ENCODE peak calls at places on chromosomes 16 and 17, in five cellular contexts. One of them, this sample, is unnamed.

GRCh38 chr16:65950211-65950610 is 416.3 kb upstream of the CDH5 start:
- DNase-seq in HFF-Myc: no peak
- DNase-seq in adrenal gland: no peak
- DNase-seq in ovary: no peak
- DNase-seq in right cardiac atrium: no peak
- DNase-seq in this sample: no peak

GRCh38 chr16:4687946-4688673 is 5.3 kb upstream of the NUDT16L1 start:
- DNase-seq in HFF-Myc: no peak
- DNase-seq in adrenal gland: peak; percentile 66
- DNase-seq in ovary: no peak
- DNase-seq in right cardiac atrium: peak; percentile 54
- DNase-seq in this sample: no peak

GRCh38 chr16:10619271-10619849 is 39.0 kb upstream of the EMP2 start:
- DNase-seq in HFF-Myc: no peak
- DNase-seq in adrenal gland: no peak
- DNase-seq in ovary: no peak
- DNase-seq in right cardiac atrium: peak; percentile 84
- DNase-seq in this sample: no peak

GRCh38 chr17:62919388-62919787 is 46.6 kb upstream of the TANC2 start:
- DNase-seq in HFF-Myc: no peak
- DNase-seq in adrenal gland: no peak
- DNase-seq in ovary: no peak
- DNase-seq in right cardiac atrium: no peak
- DNase-seq in this sample: peak; percentile 60

GRCh38 chr16:12420661-12421209 is 383.0 kb downstream of the CPPED1 start:
- DNase-seq in HFF-Myc: no peak
- DNase-seq in adrenal gland: no peak
- DNase-seq in ovary: no peak
- DNase-seq in right cardiac atrium: no peak
- DNase-seq in this sample: no peak

GRCh38 chr16:405548-406506 is 4.1 kb downstream of the DECR2 start:
- DNase-seq in HFF-Myc: no peak
- DNase-seq in adrenal gland: no peak
- DNase-seq in ovary: no peak
- DNase-seq in right cardiac atrium: peak; percentile 57
- DNase-seq in this sample: no peak

GRCh38 chr16:87840462-87840978 is 28.8 kb downstream of the SLC7A5 start:
- DNase-seq in HFF-Myc: no peak
- DNase-seq in adrenal gland: no peak
- DNase-seq in ovary: no peak
- DNase-seq in right cardiac atrium: no peak
- DNase-seq in this sample: no peak

GRCh38 chr17:29146369-29146972 is 33.7 kb downstream of the MYO18A start:
- DNase-seq in HFF-Myc: no peak
- DNase-seq in adrenal gland: no peak
- DNase-seq in ovary: no peak
- DNase-seq in right cardiac atrium: no peak
- DNase-seq in this sample: no peak

GRCh38 chr17:49170216-49170615 is 37.6 kb downstream of the B4GALNT2 start:
- DNase-seq in HFF-Myc: no peak
- DNase-seq in adrenal gland: no peak
- DNase-seq in ovary: no peak
- DNase-seq in right cardiac atrium: no peak
- DNase-seq in this sample: no peak

GRCh38 chr17:1532836-1533602 is 16.6 kb upstream of the INPP5K start:
- DNase-seq in HFF-Myc: no peak
- DNase-seq in adrenal gland: no peak
- DNase-seq in ovary: no peak
- DNase-seq in right cardiac atrium: no peak
- DNase-seq in this sample: no peak

GRCh38 chr17:11140028-11140427 is 101.0 kb upstream of the SHISA6 start:
- DNase-seq in HFF-Myc: no peak
- DNase-seq in adrenal gland: peak; percentile 21
- DNase-seq in ovary: no peak
- DNase-seq in right cardiac atrium: peak; percentile 67
- DNase-seq in this sample: no peak

GRCh38 chr17:61235821-61236197 is 163.8 kb upstream of the TBX2 start:
- DNase-seq in HFF-Myc: no peak
- DNase-seq in adrenal gland: no peak
- DNase-seq in ovary: no peak
- DNase-seq in right cardiac atrium: no peak
- DNase-seq in this sample: no peak

GRCh38 chr17:61492759-61493526 is 40.7 kb downstream of the TBX4 start:
- DNase-seq in HFF-Myc: no peak
- DNase-seq in adrenal gland: no peak
- DNase-seq in ovary: no peak
- DNase-seq in right cardiac atrium: no peak
- DNase-seq in this sample: no peak

GRCh38 chr16:20952144-20952797 is 51.7 kb downstream of the LYRM1 start:
- DNase-seq in HFF-Myc: no peak
- DNase-seq in adrenal gland: no peak
- DNase-seq in ovary: no peak
- DNase-seq in right cardiac atrium: no peak
- DNase-seq in this sample: no peak

GRCh38 chr17:47213540-47213939 is 4.4 kb downstream of the MYL4 start:
- DNase-seq in HFF-Myc: no peak
- DNase-seq in adrenal gland: no peak
- DNase-seq in ovary: no peak
- DNase-seq in right cardiac atrium: no peak
- DNase-seq in this sample: no peak

GRCh38 chr17:15403276-15403939 is 62.0 kb upstream of the TEKT3 start:
- DNase-seq in HFF-Myc: no peak
- DNase-seq in adrenal gland: no peak
- DNase-seq in ovary: no peak
- DNase-seq in right cardiac atrium: no peak
- DNase-seq in this sample: no peak

GRCh38 chr16:51390877-51391276 is 239.8 kb upstream of the SALL1 start:
- DNase-seq in HFF-Myc: no peak
- DNase-seq in adrenal gland: no peak
- DNase-seq in ovary: no peak
- DNase-seq in right cardiac atrium: no peak
- DNase-seq in this sample: no peak

GRCh38 chr17:16486373-16487250 is 5.4 kb downstream of the LRRC75A start:
- DNase-seq in HFF-Myc: peak; percentile 27
- DNase-seq in adrenal gland: peak; percentile 97
- DNase-seq in ovary: peak; percentile 69
- DNase-seq in right cardiac atrium: peak; percentile 87
- DNase-seq in this sample: peak; percentile 55

GRCh38 chr16:26672206-26672605 is 394.5 kb upstream of the C16orf82 start:
- DNase-seq in HFF-Myc: no peak
- DNase-seq in adrenal gland: no peak
- DNase-seq in ovary: no peak
- DNase-seq in right cardiac atrium: no peak
- DNase-seq in this sample: no peak

GRCh38 chr17:19386276-19386863 is 620 bp downstream of the MFAP4 start:
- DNase-seq in HFF-Myc: no peak
- DNase-seq in adrenal gland: peak; percentile 85
- DNase-seq in ovary: peak; percentile 78
- DNase-seq in right cardiac atrium: peak; percentile 86
- DNase-seq in this sample: peak; percentile 26

GRCh38 chr17:50948711-50949110 is 82.6 kb upstream of the TOB1 start:
- DNase-seq in HFF-Myc: no peak
- DNase-seq in adrenal gland: peak; percentile 28
- DNase-seq in ovary: no peak
- DNase-seq in right cardiac atrium: no peak
- DNase-seq in this sample: no peak

DNA sequence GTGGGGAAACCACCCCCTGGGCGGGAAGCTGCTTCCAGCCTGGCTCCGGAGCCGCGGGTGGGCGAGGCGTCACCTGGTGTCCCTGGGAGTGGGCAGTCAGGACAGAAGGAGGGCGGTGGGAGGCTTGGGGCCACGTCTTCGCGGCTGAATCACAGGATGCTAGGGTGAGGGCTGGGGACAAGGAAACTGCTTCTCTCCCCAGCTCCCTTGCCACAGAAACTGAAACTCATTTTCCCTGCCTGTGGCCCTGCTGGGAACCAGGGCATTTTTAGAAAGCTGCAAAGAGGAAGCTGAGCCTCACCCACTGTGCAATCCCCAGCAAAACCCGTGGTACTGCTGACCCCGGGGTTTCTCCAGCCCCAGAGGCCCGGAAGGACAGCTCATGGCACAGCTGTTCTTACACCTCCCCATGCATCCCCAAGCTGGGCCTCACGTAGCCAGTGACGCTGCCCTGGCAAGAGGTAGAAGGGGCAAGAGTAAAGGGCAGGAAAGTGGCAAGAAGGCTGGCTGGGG is 8.2 kb downstream of the RHBDF2 start:
- DNase-seq in HFF-Myc: no peak
- DNase-seq in adrenal gland: peak; percentile 69
- DNase-seq in ovary: peak; percentile 51
- DNase-seq in right cardiac atrium: peak; percentile 85
- DNase-seq in this sample: peak; percentile 13
- H3K4me3 ChIP-seq in HFF-Myc: no peak overlapping the region
- H3K4me3 ChIP-seq in adrenal gland: no peak overlapping the region
- H3K4me3 ChIP-seq in ovary: no peak overlapping the region
- H3K4me3 ChIP-seq in right cardiac atrium: no peak overlapping the region
- H3K4me3 ChIP-seq in this sample: no peak overlapping the region

GRCh38 chr17:42651392-42651791 is 7.7 kb upstream of the TUBG2 start:
- DNase-seq in HFF-Myc: no peak
- DNase-seq in adrenal gland: no peak
- DNase-seq in ovary: no peak
- DNase-seq in right cardiac atrium: no peak
- DNase-seq in this sample: no peak
- H3K4me3 ChIP-seq in HFF-Myc: no peak overlapping the region
- H3K4me3 ChIP-seq in adrenal gland: no peak overlapping the region
- H3K4me3 ChIP-seq in ovary: no peak overlapping the region
- H3K4me3 ChIP-seq in right cardiac atrium: no peak overlapping the region
- H3K4me3 ChIP-seq in this sample: no peak overlapping the region

GRCh38 chr16:89123001-89123830 is 29.6 kb downstream of the ACSF3 start:
- DNase-seq in HFF-Myc: no peak
- DNase-seq in adrenal gland: peak; percentile 53
- DNase-seq in ovary: no peak
- DNase-seq in right cardiac atrium: peak; percentile 46
- DNase-seq in this sample: no peak
- H3K4me3 ChIP-seq in HFF-Myc: no peak overlapping the region
- H3K4me3 ChIP-seq in adrenal gland: no peak overlapping the region
- H3K4me3 ChIP-seq in ovary: no peak overlapping the region
- H3K4me3 ChIP-seq in right cardiac atrium: no peak overlapping the region
- H3K4me3 ChIP-seq in this sample: no peak overlapping the region

GRCh38 chr17:80219013-80219776 is 938 bp downstream of the SGSH start:
- DNase-seq in HFF-Myc: peak; percentile 45
- DNase-seq in adrenal gland: peak; percentile 88
- DNase-seq in ovary: peak; percentile 56
- DNase-seq in right cardiac atrium: peak; percentile 89
- DNase-seq in this sample: peak; percentile 80
- H3K4me3 ChIP-seq in HFF-Myc: peak overlapping the region; percentile 88
- H3K4me3 ChIP-seq in adrenal gland: peak overlapping the region; percentile 71
- H3K4me3 ChIP-seq in ovary: peak overlapping the region; percentile 99
- H3K4me3 ChIP-seq in right cardiac atrium: peak overlapping the region; percentile 58
- H3K4me3 ChIP-seq in this sample: peak overlapping the region; percentile 59